ENCODE peak calls at places on chromosomes 16 and 17, in seven cellular contexts. D is activated naive CD4-positive, alpha-beta T cell; F is activated CD4-positive, alpha-beta memory T cell treated with anti-CD3 and anti-CD28 coated beads for 36 hours; A is adrenal gland; T is activated T-helper 2 cell treated with anti-CD3 and anti-CD28 coated beads, Interferon-gamma antibody, Interleukin-2, Interleukin-4, amounts not matched to agents 10 μg/mL and 5 μg/mL and 100 μg/mL, durations not matched to agents 14 hours and 24 hours and 36 hours; U is activated T-helper 1 cell treated with anti-CD3 and anti-CD28 coated beads, Interleukin-2, amount 50 U/mL, for 16 hours; I is endothelial cell. M is an unnamed sample.
A peak's percentile ranks its signal among the peaks of the same experiment; 100 is the strongest.

GRCh38 chr16:995783-996182 is 14.2 kb downstream of the SOX8 start:
- DNase-seq in D (no peak), F (no peak), U (no peak), T (no peak), I (no peak), A (no peak), M (no peak)

GRCh38 chr16:2856061-2856670 is 1.8 kb downstream of the PRSS22 start:
- DNase-seq in F (peak; percentile 49), U (no peak), A (no peak), I (no peak), T (no peak), D (no peak), M (no peak)

GRCh38 chr17:57892820-57893595 is 43.2 kb upstream of the MRPS23 start:
- DNase-seq in D (no peak), A (peak; percentile 98), F (no peak), U (no peak), I (no peak), T (no peak), M (peak; percentile 38)

GRCh38 chr17:73250851-73251640 is 10.6 kb downstream of the CPSF4L start:
- DNase-seq in T (no peak), U (no peak), F (no peak), D (no peak), I (no peak), A (no peak), M (no peak)

GRCh38 chr17:8439681-8440080 is 4.0 kb downstream of the NDEL1 start:
- DNase-seq in A (no peak), I (no peak), F (no peak), T (no peak), D (no peak), U (no peak), M (no peak)

GRCh38 chr17:68378202-68379149 is 78.8 kb downstream of the WIPI1 start:
- DNase-seq in U (no peak), A (peak; percentile 95), D (no peak), I (peak; percentile 38), T (no peak), F (no peak), M (no peak)

GRCh38 chr16:9318764-9319163 is 227.3 kb downstream of the HAPSTR1 start:
- DNase-seq in D (no peak), T (no peak), I (no peak), U (no peak), A (no peak), F (no peak), M (no peak)

GRCh38 chr17:48445248-48445620 is 15.2 kb upstream of the SKAP1 start:
- DNase-seq in F (no peak), U (no peak), I (no peak), A (no peak), T (no peak), D (no peak), M (no peak)

GRCh38 chr17:40348562-40349476 is 15.7 kb downstream of the GJD3 start:
- DNase-seq in D (no peak), U (no peak), I (no peak), T (no peak), A (peak; percentile 87), F (no peak), M (peak; percentile 66)

GRCh38 chr17:49980703-49981197 is 11.8 kb downstream of the DLX4 start:
- DNase-seq in U (no peak), A (no peak), I (no peak), T (no peak), F (no peak), D (no peak), M (no peak)

GRCh38 chr16:77937473-77938195 is 84.7 kb upstream of the CLEC3A start:
- DNase-seq in U (no peak), A (no peak), T (no peak), F (no peak), D (no peak), I (no peak), M (no peak)

GRCh38 chr17:42247734-42248133 is 28.5 kb downstream of the STAT5B start:
- DNase-seq in D (no peak), T (no peak), F (peak; percentile 30), U (no peak), I (no peak), A (peak; percentile 78), M (no peak)

GRCh38 chr17:40122466-40122943 is 734 bp downstream of the MSL1 start:
- DNase-seq in I (peak; percentile 61), F (peak; percentile 44), D (no peak), A (peak; percentile 64), U (no peak), T (no peak), M (no peak)

GRCh38 chr17:61414936-61415251 is 15.3 kb downstream of the TBX2 start:
- DNase-seq in T (no peak), F (no peak), U (no peak), D (no peak), I (no peak), A (no peak), M (no peak)

GRCh38 chr17:17079761-17080160 is 37.5 kb downstream of the MPRIP start:
- DNase-seq in F (no peak), T (no peak), U (no peak), I (no peak), D (no peak), A (no peak), M (peak; percentile 46)

GRCh38 chr17:51597340-51597739 is 337.0 kb downstream of the UTP18 start:
- DNase-seq in T (no peak), D (no peak), F (no peak), U (no peak), I (no peak), A (no peak), M (no peak)

GRCh38 chr17:6636616-6637457 is 3.7 kb downstream of the KIAA0753 start:
- DNase-seq in T (no peak), A (no peak), I (no peak), F (no peak), D (no peak), U (no peak), M (no peak)

M was measured in caudate nucleus.